ENCODE peak calls at places on chromosomes 5 and 9, in ten cellular contexts. A is IMR-90, T is sigmoid colon, L is Peyer's patch, J is prostate gland, D is upper lobe of left lung, C is breast epithelium, G is GM12878, O is A549, Z is ovary. H is an unnamed sample. For H3K4me1, the result is how much of the 10 kb centered on the place peaks cover.

GRCh38 chr9:100505564-100506159 is 32.7 kb downstream of the TMEFF1 start:
- DNase-seq in Z (peak), T (no peak), O (peak), C (no peak), A (peak), D (no peak), J (peak), L (peak), G (peak), H (peak)

GRCh38 chr5:127934791-127935256 is 148.7 kb upstream of the SLC12A2 start:
- DNase-seq in T (no peak), G (no peak), C (no peak), O (peak), D (no peak), A (peak), Z (no peak), J (no peak), L (no peak), H (no peak)

GRCh38 chr9:110777201-110777842 is 108.7 kb downstream of the MUSK start:
- DNase-seq in Z (no peak), O (no peak), C (no peak), J (no peak), L (no peak), D (no peak), T (no peak), G (no peak), A (peak), H (no peak)

GRCh38 chr5:176172246-176172645 is 66.0 kb upstream of the SIMC1 start:
- DNase-seq in A (no peak), D (no peak), J (no peak), Z (no peak), L (no peak), G (no peak), C (no peak), O (no peak), T (no peak), H (no peak)

GRCh38 chr9:129175825-129176633 is 2.0 kb downstream of the IER5L start:
- DNase-seq in T (peak), O (peak), L (peak), Z (peak), C (peak), J (peak), A (peak), G (peak), D (peak), H (peak)

GRCh38 chr5:108876451-108876850 is 128.8 kb downstream of the FER start:
- DNase-seq in A (no peak), L (no peak), Z (no peak), J (no peak), C (no peak), G (no peak), D (no peak), T (no peak), O (no peak), H (no peak)

GRCh38 chr9:124697326-124698200 is 73.5 kb downstream of the NR6A1 start:
- DNase-seq in G (no peak), T (no peak), J (no peak), D (no peak), C (no peak), L (no peak), A (peak), O (no peak), Z (no peak), H (no peak)

GRCh38 chr9:33263936-33264472 is 504 bp downstream of the BAG1 start:
- DNase-seq in Z (no peak), J (peak), G (no peak), C (peak), A (no peak), O (peak), L (peak), T (peak), D (no peak), H (peak)

GRCh38 chr5:142484821-142485387 is 160.1 kb upstream of the SPRY4 start:
- DNase-seq in L (no peak), O (no peak), C (no peak), D (no peak), G (no peak), T (no peak), Z (no peak), J (no peak), A (peak), H (no peak)

GRCh38 chr5:124659798-124660197 is 86.6 kb downstream of the ZNF608 start:
- DNase-seq in J (peak), A (no peak), L (no peak), D (no peak), G (no peak), C (no peak), T (no peak), Z (no peak), O (no peak), H (no peak)

GRCh38 chr5:124662261-124662781 is 84.1 kb downstream of the ZNF608 start:
- DNase-seq in O (peak), T (no peak), Z (no peak), L (peak), D (no peak), J (no peak), A (no peak), C (no peak), G (no peak), H (no peak)

GRCh38 chr5:124658867-124659557 is 87.4 kb downstream of the ZNF608 start:
- DNase-seq in T (no peak), D (no peak), O (no peak), C (no peak), G (no peak), J (no peak), L (no peak), Z (no peak), A (no peak), H (no peak)

GRCh38 chr5:124661317-124662141 is 84.9 kb downstream of the ZNF608 start:
- DNase-seq in L (peak), O (peak), Z (no peak), T (no peak), G (no peak), D (no peak), J (no peak), C (no peak), A (peak), H (no peak)

GRCh38 chr5:124660229-124661093 is 86.0 kb downstream of the ZNF608 start:
- DNase-seq in A (no peak), D (no peak), Z (no peak), G (no peak), L (no peak), T (no peak), J (no peak), O (no peak), C (no peak), H (peak)
- H3K4me1 ChIP-seq in A (under half), D (half or more), Z (under half), G (under half), L (half or more), T (half or more), J (under half), O (half or more), C (under half), H (under half)

DNA sequence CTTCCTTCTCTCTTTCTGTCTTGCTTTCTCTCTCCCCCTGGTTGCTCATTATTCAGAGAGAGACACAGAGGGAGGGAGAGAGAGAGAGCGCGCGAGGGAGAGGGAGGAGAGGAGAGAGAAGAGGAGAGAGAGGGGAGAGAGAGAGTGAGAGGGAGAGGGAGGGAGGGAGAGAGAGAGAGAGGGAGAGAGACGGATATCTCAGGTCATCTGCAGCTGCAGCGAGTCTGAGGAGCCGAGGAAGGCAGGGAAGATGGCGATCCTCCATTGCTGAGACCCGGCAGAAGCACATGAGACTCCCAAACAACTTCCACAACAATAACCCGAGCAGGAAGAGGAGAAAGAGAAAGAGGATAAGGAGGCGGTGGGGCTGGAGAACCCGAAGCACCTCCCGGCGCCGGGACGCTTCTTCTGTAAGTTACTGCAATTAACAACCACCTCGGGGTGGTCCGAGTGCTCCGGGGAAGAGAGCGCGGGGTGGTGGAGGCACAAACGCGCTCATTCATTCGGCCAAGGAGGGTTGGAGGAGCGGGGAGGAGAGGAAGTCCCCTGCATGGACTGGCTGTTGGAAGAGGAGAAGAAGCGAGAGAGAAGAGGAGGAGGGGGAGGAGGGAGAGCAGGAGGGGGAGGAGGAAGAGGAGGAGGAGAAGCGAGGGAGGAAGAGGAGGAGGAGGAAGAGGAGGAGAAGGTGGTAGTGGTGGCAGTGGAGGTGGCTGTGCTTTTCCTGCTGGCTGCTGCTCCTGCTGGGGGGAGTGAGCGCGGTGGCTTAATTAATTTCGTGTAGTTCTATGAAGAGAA is at the start of gene ZNF462:
- DNase-seq in A (peak), O (peak), T (peak), G (no peak), D (peak), J (peak), C (no peak), L (no peak), Z (peak), H (peak)
- TF ChIP-seq POLR2A in A (peak), O (peak), T (no peak), G (no peak), D (no peak), J (peak), C (no peak), L (no peak), Z (peak), H (no peak)

GRCh38 chr5:171295801-171296200 is 13.2 kb upstream of the TLX3 start:
- DNase-seq in C (no peak), A (no peak), L (no peak), O (no peak), T (no peak), Z (no peak), J (no peak), G (no peak), D (no peak), H (no peak)

GRCh38 chr5:171299851-171300250 is 9.2 kb upstream of the TLX3 start:
- DNase-seq in O (no peak), D (no peak), A (peak), C (no peak), G (no peak), Z (no peak), J (no peak), L (no peak), T (no peak), H (no peak)

GRCh38 chr5:171295299-171295698 is 13.7 kb upstream of the TLX3 start:
- DNase-seq in C (no peak), L (no peak), Z (no peak), J (no peak), A (peak), T (no peak), D (no peak), G (no peak), O (no peak), H (no peak)

GRCh38 chr5:171300358-171300757 is 8.7 kb upstream of the TLX3 start:
- DNase-seq in A (no peak), J (no peak), Z (no peak), L (no peak), C (no peak), T (no peak), O (no peak), G (no peak), D (no peak), H (no peak)

GRCh38 chr5:171299228-171299627 is 9.8 kb upstream of the TLX3 start:
- DNase-seq in A (no peak), T (no peak), L (no peak), G (no peak), J (no peak), D (no peak), C (no peak), Z (no peak), O (no peak), H (no peak)
- H3K4me1 ChIP-seq in A (under half), T (under half), L (under half), G (under half), J (under half), D (under half), C (under half), Z (under half), O (under half), H (under half)

DNA sequence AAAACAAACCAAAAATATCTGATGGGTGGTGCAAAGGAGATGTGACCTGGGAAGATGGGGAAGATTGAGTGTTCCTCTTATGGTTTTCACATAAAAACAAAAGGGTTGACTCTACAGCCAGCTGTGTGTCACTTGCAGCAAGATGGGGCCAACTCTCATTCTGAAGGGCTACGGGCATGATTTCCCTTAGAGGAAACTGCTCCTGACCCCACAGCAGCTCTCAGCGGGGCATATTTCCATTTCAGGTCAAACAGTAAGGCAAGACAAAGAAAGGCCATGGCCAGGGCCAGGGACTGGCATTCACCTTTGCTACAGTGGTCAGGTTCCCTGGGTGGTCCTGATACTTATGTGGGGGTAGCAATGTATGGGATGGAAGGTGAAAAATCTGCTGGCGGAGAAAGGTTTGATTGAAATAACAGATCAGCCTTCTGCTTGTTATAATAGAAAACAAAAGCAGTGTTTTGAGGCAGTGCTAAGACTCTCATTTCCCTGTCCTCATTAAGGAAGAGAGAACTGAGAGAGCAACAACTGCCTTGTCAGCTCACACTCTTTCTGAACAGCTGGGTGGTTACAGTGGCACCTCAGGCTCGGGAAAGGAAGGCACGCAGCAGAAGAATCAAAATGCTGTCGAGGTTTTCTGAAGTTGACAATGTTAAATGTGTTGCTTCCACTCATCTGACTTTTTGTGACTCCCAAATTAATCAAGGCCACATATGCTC is 120.7 kb upstream of the PCA3 start:
- DNase-seq in J (no peak), Z (no peak), O (no peak), T (no peak), C (no peak), L (no peak), A (no peak), G (no peak), D (no peak), H (no peak)
- TF ChIP-seq POLR2A in J (no peak), Z (no peak), O (no peak), T (no peak), C (no peak), L (no peak), A (no peak), G (peak), D (no peak), H (no peak)

DNA sequence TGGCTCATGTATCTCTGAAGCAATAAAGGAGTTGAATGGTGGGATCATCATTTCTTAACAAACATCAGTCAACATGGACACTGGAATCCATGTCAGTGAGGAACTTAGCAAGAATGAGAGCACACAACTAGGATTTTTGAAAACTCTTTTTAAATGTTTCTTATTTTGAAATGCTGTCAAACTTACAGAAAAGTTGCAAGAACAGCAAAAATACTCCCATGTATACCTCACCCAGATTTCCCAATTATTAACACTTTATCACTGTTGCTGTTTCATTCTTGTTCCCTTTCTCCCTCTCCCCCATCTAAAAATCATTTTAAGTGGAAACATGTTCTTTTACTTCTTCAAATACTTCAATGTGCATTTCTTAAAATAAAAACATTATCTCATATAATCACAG is 65.5 kb downstream of the RORB start:
- DNase-seq in A (no peak), D (no peak), G (no peak), C (no peak), T (no peak), Z (no peak), J (no peak), L (no peak), O (no peak), H (no peak)
- H3K4me1 ChIP-seq in A (under half), D (under half), G (under half), C (under half), T (under half), Z (under half), J (under half), L (under half), O (under half), H (under half)

DNA sequence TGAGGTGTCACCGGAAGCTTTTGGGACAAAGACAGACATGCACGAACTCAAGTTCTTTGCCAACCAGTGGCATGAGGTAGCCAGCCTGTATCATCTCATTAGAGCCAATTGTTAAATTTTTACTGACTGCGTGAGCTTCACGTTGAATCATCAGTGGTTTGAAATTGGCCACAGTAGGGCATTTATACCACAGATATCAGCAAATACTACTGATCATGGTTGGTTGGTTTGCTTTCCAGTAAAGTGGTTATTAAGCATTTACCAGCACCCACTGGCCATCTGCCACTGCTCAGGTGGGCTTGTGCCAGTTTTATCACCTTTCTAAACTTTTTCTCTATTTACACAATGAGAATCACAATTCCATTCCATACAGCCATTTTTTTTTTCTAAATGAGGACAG is 28.4 kb upstream of the SHC3 start:
- DNase-seq in Z (no peak), A (no peak), L (no peak), O (no peak), D (no peak), C (no peak), G (no peak), J (no peak), T (no peak), H (no peak)
- TF ChIP-seq POLR2A in Z (no peak), A (no peak), L (no peak), O (no peak), D (no peak), C (no peak), G (no peak), J (no peak), T (no peak), H (no peak)